ENCODE peak calls at places on chromosomes 11 and 22, in seven cellular contexts. E, Y, O, S, D, C and L are unnamed samples.

GRCh38 chr11:359181-359714 is 10.1 kb upstream of the B4GALNT4 start:
- DNase-seq in D (no peak), Y (no peak), S (no peak), E (no peak), C (no peak), O (no peak), L (no peak)

GRCh38 chr22:36244522-36245391 is 5.4 kb upstream of the APOL2 start:
- DNase-seq in C (no peak), O (no peak), E (no peak), D (no peak), Y (no peak), S (no peak), L (no peak)

GRCh38 chr11:111320728-111321568 is 22.6 kb downstream of the POU2AF3 start:
- DNase-seq in O (no peak), Y (no peak), E (no peak), S (no peak), D (no peak), C (no peak), L (no peak)

GRCh38 chr11:10572533-10572932 is 4.1 kb upstream of the LYVE1 start:
- DNase-seq in D (no peak), O (no peak), C (no peak), S (no peak), E (no peak), Y (no peak), L (no peak)

GRCh38 chr11:7251836-7252682 is at the start of gene SYT9:
- DNase-seq in O (peak), D (no peak), Y (peak), E (no peak), S (peak), C (peak), L (peak)

GRCh38 chr22:25748704-25749103 is 6.7 kb downstream of the MYO18B start:
- DNase-seq in D (no peak), Y (no peak), E (no peak), O (peak), C (no peak), S (no peak), L (no peak)

GRCh38 chr11:95556342-95557151 is 233.0 kb downstream of the FAM76B start:
- DNase-seq in C (no peak), D (no peak), Y (no peak), E (no peak), S (no peak), O (no peak), L (no peak)

GRCh38 chr11:114909866-114910265 is 231.5 kb downstream of the NXPE2 start:
- DNase-seq in O (no peak), E (no peak), C (no peak), Y (no peak), D (peak), S (no peak), L (no peak)

GRCh38 chr11:35418282-35418846 is 994 bp downstream of the SLC1A2 start:
- DNase-seq in C (no peak), D (no peak), O (no peak), E (no peak), S (no peak), Y (no peak), L (no peak)

GRCh38 chr11:123504401-123504800 is 74.3 kb downstream of the GRAMD1B start:
- DNase-seq in D (no peak), Y (no peak), S (no peak), O (no peak), C (no peak), E (no peak), L (no peak)

GRCh38 chr11:26946209-26946828 is 47.6 kb upstream of the FIBIN start:
- DNase-seq in D (no peak), O (no peak), E (no peak), Y (no peak), S (no peak), C (no peak), L (no peak)

GRCh38 chr11:71331631-71332030 is 79.3 kb upstream of the SHANK2 start:
- DNase-seq in S (no peak), O (no peak), D (no peak), E (no peak), Y (no peak), C (no peak), L (no peak)

GRCh38 chr22:48906177-48906835 is 921.4 kb downstream of the BRD1 start:
- DNase-seq in C (no peak), E (no peak), D (no peak), S (no peak), Y (no peak), O (no peak), L (no peak)

GRCh38 chr11:87338046-87338639 is 300.4 kb downstream of the TMEM135 start:
- DNase-seq in E (no peak), C (no peak), O (no peak), D (no peak), S (no peak), Y (peak), L (no peak)

GRCh38 chr11:35969089-35970046 is 25.5 kb downstream of the LDLRAD3 start:
- DNase-seq in E (no peak), D (no peak), S (no peak), C (no peak), O (no peak), Y (peak), L (no peak)

GRCh38 chr11:9448576-9449352 is 12.0 kb upstream of the ZNF143 start:
- DNase-seq in O (no peak), Y (no peak), E (no peak), C (no peak), D (no peak), S (no peak), L (no peak)

GRCh38 chr22:48968201-48968959 is 859.3 kb downstream of the BRD1 start:
- DNase-seq in C (no peak), S (no peak), D (peak), E (no peak), O (no peak), Y (peak), L (no peak)

GRCh38 chr22:26043031-26043430 is 126.2 kb upstream of the SEZ6L start:
- DNase-seq in C (no peak), D (no peak), O (no peak), E (no peak), Y (no peak), S (no peak), L (no peak)

GRCh38 chr11:129973068-129973467 is 29.6 kb downstream of the PRDM10 start:
- DNase-seq in D (peak), O (no peak), S (no peak), C (no peak), Y (no peak), E (no peak), L (no peak)

GRCh38 chr11:64590763-64591221 is at the start of gene SLC22A12:
- DNase-seq in E (no peak), C (no peak), S (no peak), Y (no peak), D (no peak), O (no peak), L (no peak)

GRCh38 chr11:92390783-92391182 is 166.2 kb downstream of the FAT3 start:
- DNase-seq in E (no peak), Y (no peak), C (no peak), O (no peak), S (no peak), D (no peak), L (no peak)

GRCh38 chr11:13883042-13883441 is 79.5 kb upstream of the SPON1 start:
- DNase-seq in E (no peak), C (peak), O (no peak), S (no peak), D (no peak), Y (no peak), L (no peak)

GRCh38 chr22:38029901-38030300 is 27.3 kb upstream of the PICK1 start:
- DNase-seq in O (no peak), C (no peak), S (no peak), E (no peak), Y (no peak), D (no peak), L (no peak)

GRCh38 chr11:64007629-64008282 is 21.5 kb downstream of the OTUB1 start:
- DNase-seq in O (peak), S (peak), D (no peak), Y (no peak), C (peak), E (no peak), L (peak)

GRCh38 chr11:235180-235997 is 753 bp downstream of the SIRT3 start:
- DNase-seq in Y (no peak), E (peak), O (no peak), C (no peak), S (no peak), D (peak), L (no peak)

GRCh38 chr11:88484873-88485621 is 147.5 kb upstream of the CTSC start:
- DNase-seq in Y (peak), S (no peak), O (no peak), D (peak), C (peak), E (no peak), L (no peak)